ENCODE peak calls at places on chromosome 6, in six cellular contexts. One of them, this sample, is unnamed.

GRCh38 chr6:72861935-72862432 is 240.1 kb downstream of the KCNQ5 start:
- DNase-seq in BJ: peak
- DNase-seq in GM23338: no peak
- DNase-seq in CD8-positive, alpha-beta T cell: no peak
- DNase-seq in cardiac fibroblast: peak
- DNase-seq in psoas muscle: peak
- DNase-seq in this sample: peak

GRCh38 chr6:132675002-132675401 is 16.0 kb upstream of the TAAR1 start:
- DNase-seq in BJ: no peak
- DNase-seq in GM23338: peak
- DNase-seq in CD8-positive, alpha-beta T cell: no peak
- DNase-seq in cardiac fibroblast: no peak
- DNase-seq in psoas muscle: no peak
- DNase-seq in this sample: no peak

GRCh38 chr6:24495516-24495847 is 713 bp downstream of the ALDH5A1 start:
- DNase-seq in BJ: no peak
- DNase-seq in GM23338: peak
- DNase-seq in CD8-positive, alpha-beta T cell: no peak
- DNase-seq in cardiac fibroblast: peak
- DNase-seq in psoas muscle: peak
- DNase-seq in this sample: peak

GRCh38 chr6:106197441-106197840 is 111.3 kb downstream of the PRDM1 start:
- DNase-seq in BJ: no peak
- DNase-seq in GM23338: no peak
- DNase-seq in CD8-positive, alpha-beta T cell: no peak
- DNase-seq in cardiac fibroblast: no peak
- DNase-seq in psoas muscle: no peak
- DNase-seq in this sample: peak

GRCh38 chr6:31178143-31179041 is 7.9 kb upstream of the POU5F1 start:
- DNase-seq in BJ: no peak
- DNase-seq in GM23338: no peak
- DNase-seq in CD8-positive, alpha-beta T cell: no peak
- DNase-seq in cardiac fibroblast: peak
- DNase-seq in psoas muscle: no peak
- DNase-seq in this sample: no peak

GRCh38 chr6:159890802-159891201 is at the start of gene MAS1:
- DNase-seq in BJ: no peak
- DNase-seq in GM23338: no peak
- DNase-seq in CD8-positive, alpha-beta T cell: no peak
- DNase-seq in cardiac fibroblast: no peak
- DNase-seq in psoas muscle: no peak
- DNase-seq in this sample: no peak

GRCh38 chr6:37484786-37485170 is 14.9 kb downstream of the CCDC167 start:
- DNase-seq in BJ: no peak
- DNase-seq in GM23338: no peak
- DNase-seq in CD8-positive, alpha-beta T cell: no peak
- DNase-seq in cardiac fibroblast: no peak
- DNase-seq in psoas muscle: no peak
- DNase-seq in this sample: no peak

GRCh38 chr6:147935656-147936055 is 407.0 kb upstream of the SASH1 start:
- DNase-seq in BJ: no peak
- DNase-seq in GM23338: no peak
- DNase-seq in CD8-positive, alpha-beta T cell: no peak
- DNase-seq in cardiac fibroblast: no peak
- DNase-seq in psoas muscle: no peak
- DNase-seq in this sample: no peak

GRCh38 chr6:168124921-168125320 is 45.9 kb upstream of the FRMD1 start:
- DNase-seq in BJ: no peak
- DNase-seq in GM23338: no peak
- DNase-seq in CD8-positive, alpha-beta T cell: no peak
- DNase-seq in cardiac fibroblast: no peak
- DNase-seq in psoas muscle: no peak
- DNase-seq in this sample: no peak

GRCh38 chr6:63305278-63305677 is 14.5 kb downstream of the LGSN start:
- DNase-seq in BJ: no peak
- DNase-seq in GM23338: no peak
- DNase-seq in CD8-positive, alpha-beta T cell: no peak
- DNase-seq in cardiac fibroblast: no peak
- DNase-seq in psoas muscle: no peak
- DNase-seq in this sample: peak

GRCh38 chr6:6582111-6582510 is 6.4 kb upstream of the LY86 start:
- DNase-seq in BJ: no peak
- DNase-seq in GM23338: no peak
- DNase-seq in CD8-positive, alpha-beta T cell: no peak
- DNase-seq in cardiac fibroblast: no peak
- DNase-seq in psoas muscle: no peak
- DNase-seq in this sample: no peak

GRCh38 chr6:52725530-52726192 is 37.6 kb downstream of the GSTA2 start:
- DNase-seq in BJ: no peak
- DNase-seq in GM23338: no peak
- DNase-seq in CD8-positive, alpha-beta T cell: no peak
- DNase-seq in cardiac fibroblast: peak
- DNase-seq in psoas muscle: no peak
- DNase-seq in this sample: peak

GRCh38 chr6:129440691-129441090 is 269.3 kb downstream of the ARHGAP18 start:
- DNase-seq in BJ: peak
- DNase-seq in GM23338: peak
- DNase-seq in CD8-positive, alpha-beta T cell: no peak
- DNase-seq in cardiac fibroblast: peak
- DNase-seq in psoas muscle: no peak
- DNase-seq in this sample: peak
- H3K4me3 ChIP-seq in BJ: no peak
- H3K4me3 ChIP-seq in GM23338: no peak
- H3K4me3 ChIP-seq in CD8-positive, alpha-beta T cell: no peak
- H3K4me3 ChIP-seq in cardiac fibroblast: no peak
- H3K4me3 ChIP-seq in psoas muscle: no peak
- H3K4me3 ChIP-seq in this sample: no peak

GRCh38 chr6:78908621-78909020 is 41.3 kb downstream of the IRAK1BP1 start:
- DNase-seq in BJ: no peak
- DNase-seq in GM23338: no peak
- DNase-seq in CD8-positive, alpha-beta T cell: no peak
- DNase-seq in cardiac fibroblast: no peak
- DNase-seq in psoas muscle: no peak
- DNase-seq in this sample: peak

GRCh38 chr6:78910611-78911134 is 43.3 kb downstream of the IRAK1BP1 start:
- DNase-seq in BJ: no peak
- DNase-seq in GM23338: peak
- DNase-seq in CD8-positive, alpha-beta T cell: no peak
- DNase-seq in cardiac fibroblast: peak
- DNase-seq in psoas muscle: peak
- DNase-seq in this sample: peak

GRCh38 chr6:78909391-78909790 is 42.0 kb downstream of the IRAK1BP1 start:
- DNase-seq in BJ: peak
- DNase-seq in GM23338: no peak
- DNase-seq in CD8-positive, alpha-beta T cell: no peak
- DNase-seq in cardiac fibroblast: peak
- DNase-seq in psoas muscle: no peak
- DNase-seq in this sample: peak

GRCh38 chr6:78916411-78916810 is 49.1 kb downstream of the IRAK1BP1 start:
- DNase-seq in BJ: no peak
- DNase-seq in GM23338: no peak
- DNase-seq in CD8-positive, alpha-beta T cell: no peak
- DNase-seq in cardiac fibroblast: no peak
- DNase-seq in psoas muscle: no peak
- DNase-seq in this sample: peak

DNA sequence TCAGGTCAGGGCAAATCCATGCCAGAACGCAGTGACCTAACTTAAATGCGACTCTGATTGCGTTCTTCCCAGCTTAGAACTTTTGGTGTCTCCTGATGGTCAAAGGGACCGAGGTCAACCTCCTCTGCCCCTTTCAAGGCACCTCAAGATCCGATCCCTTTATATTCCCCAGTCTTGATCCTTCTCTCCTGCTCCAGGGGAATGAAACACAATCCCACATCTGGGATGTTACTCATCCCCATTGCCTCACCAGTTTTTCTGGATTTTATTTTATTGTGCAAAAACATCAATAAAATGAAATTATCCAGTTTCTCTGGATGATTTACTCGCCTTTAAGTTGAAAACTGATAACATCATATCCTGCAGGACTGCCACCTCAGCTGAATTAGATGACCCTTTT is 43.9 kb downstream of the IRAK1BP1 start:
- DNase-seq in BJ: no peak
- DNase-seq in GM23338: no peak
- DNase-seq in CD8-positive, alpha-beta T cell: no peak
- DNase-seq in cardiac fibroblast: no peak
- DNase-seq in psoas muscle: no peak
- DNase-seq in this sample: peak
- H3K4me3 ChIP-seq in BJ: no peak
- H3K4me3 ChIP-seq in GM23338: peak
- H3K4me3 ChIP-seq in CD8-positive, alpha-beta T cell: no peak
- H3K4me3 ChIP-seq in cardiac fibroblast: no peak
- H3K4me3 ChIP-seq in psoas muscle: peak
- H3K4me3 ChIP-seq in this sample: peak

DNA sequence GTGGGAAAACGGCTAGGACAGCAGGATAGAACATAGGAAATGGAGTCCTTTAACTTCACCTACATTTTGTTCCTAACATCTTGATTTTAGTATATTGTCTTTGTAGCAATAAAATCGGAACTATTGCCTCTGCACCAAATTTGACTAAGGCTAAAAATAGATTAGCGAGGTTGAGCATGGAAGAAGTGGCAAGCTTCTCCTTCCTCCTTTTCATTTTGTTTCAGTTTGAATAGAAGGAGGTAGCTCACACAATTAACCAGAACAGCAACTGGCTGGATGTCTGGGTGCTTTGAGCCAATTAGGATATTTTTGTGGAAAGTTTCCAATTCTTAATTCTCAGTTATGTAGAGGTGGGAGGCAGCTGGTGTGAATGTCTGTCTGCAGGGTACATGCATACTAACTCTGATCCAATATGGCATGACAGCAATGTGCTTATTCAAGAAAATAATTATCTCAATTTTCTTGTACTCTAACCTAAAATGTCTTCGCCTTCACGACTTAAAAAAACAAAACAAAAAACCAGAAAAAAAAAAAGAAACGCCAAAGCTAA is 3.1 kb upstream of the HECA start:
- DNase-seq in BJ: no peak
- DNase-seq in GM23338: no peak
- DNase-seq in CD8-positive, alpha-beta T cell: no peak
- DNase-seq in cardiac fibroblast: no peak
- DNase-seq in psoas muscle: no peak
- DNase-seq in this sample: no peak
- H3K4me3 ChIP-seq in BJ: no peak
- H3K4me3 ChIP-seq in GM23338: no peak
- H3K4me3 ChIP-seq in CD8-positive, alpha-beta T cell: no peak
- H3K4me3 ChIP-seq in cardiac fibroblast: no peak
- H3K4me3 ChIP-seq in psoas muscle: peak
- H3K4me3 ChIP-seq in this sample: no peak

GRCh38 chr6:108174371-108175175 is 8.8 kb downstream of the NR2E1 start:
- DNase-seq in BJ: no peak
- DNase-seq in GM23338: peak
- DNase-seq in CD8-positive, alpha-beta T cell: no peak
- DNase-seq in cardiac fibroblast: peak
- DNase-seq in psoas muscle: no peak
- DNase-seq in this sample: peak

GRCh38 chr6:108175176-108175591 is 9.4 kb downstream of the NR2E1 start:
- DNase-seq in BJ: no peak
- DNase-seq in GM23338: no peak
- DNase-seq in CD8-positive, alpha-beta T cell: no peak
- DNase-seq in cardiac fibroblast: no peak
- DNase-seq in psoas muscle: no peak
- DNase-seq in this sample: no peak

GRCh38 chr6:108179741-108180140 is 13.9 kb downstream of the NR2E1 start:
- DNase-seq in BJ: no peak
- DNase-seq in GM23338: peak
- DNase-seq in CD8-positive, alpha-beta T cell: no peak
- DNase-seq in cardiac fibroblast: no peak
- DNase-seq in psoas muscle: no peak
- DNase-seq in this sample: no peak

GRCh38 chr6:108175592-108176279 is 9.9 kb downstream of the NR2E1 start:
- DNase-seq in BJ: no peak
- DNase-seq in GM23338: peak
- DNase-seq in CD8-positive, alpha-beta T cell: no peak
- DNase-seq in cardiac fibroblast: no peak
- DNase-seq in psoas muscle: no peak
- DNase-seq in this sample: no peak

GRCh38 chr6:108176281-108177089 is 10.7 kb downstream of the NR2E1 start:
- DNase-seq in BJ: no peak
- DNase-seq in GM23338: peak
- DNase-seq in CD8-positive, alpha-beta T cell: no peak
- DNase-seq in cardiac fibroblast: no peak
- DNase-seq in psoas muscle: no peak
- DNase-seq in this sample: no peak
- H3K4me3 ChIP-seq in BJ: no peak
- H3K4me3 ChIP-seq in GM23338: peak
- H3K4me3 ChIP-seq in CD8-positive, alpha-beta T cell: no peak
- H3K4me3 ChIP-seq in cardiac fibroblast: no peak
- H3K4me3 ChIP-seq in psoas muscle: peak
- H3K4me3 ChIP-seq in this sample: no peak

GRCh38 chr6:169240591-169241390 is 12.9 kb downstream of the THBS2 start:
- DNase-seq in BJ: no peak
- DNase-seq in GM23338: no peak
- DNase-seq in CD8-positive, alpha-beta T cell: no peak
- DNase-seq in cardiac fibroblast: no peak
- DNase-seq in psoas muscle: no peak
- DNase-seq in this sample: peak
- H3K4me3 ChIP-seq in BJ: no peak
- H3K4me3 ChIP-seq in GM23338: no peak
- H3K4me3 ChIP-seq in CD8-positive, alpha-beta T cell: no peak
- H3K4me3 ChIP-seq in cardiac fibroblast: no peak
- H3K4me3 ChIP-seq in psoas muscle: no peak
- H3K4me3 ChIP-seq in this sample: no peak

DNA sequence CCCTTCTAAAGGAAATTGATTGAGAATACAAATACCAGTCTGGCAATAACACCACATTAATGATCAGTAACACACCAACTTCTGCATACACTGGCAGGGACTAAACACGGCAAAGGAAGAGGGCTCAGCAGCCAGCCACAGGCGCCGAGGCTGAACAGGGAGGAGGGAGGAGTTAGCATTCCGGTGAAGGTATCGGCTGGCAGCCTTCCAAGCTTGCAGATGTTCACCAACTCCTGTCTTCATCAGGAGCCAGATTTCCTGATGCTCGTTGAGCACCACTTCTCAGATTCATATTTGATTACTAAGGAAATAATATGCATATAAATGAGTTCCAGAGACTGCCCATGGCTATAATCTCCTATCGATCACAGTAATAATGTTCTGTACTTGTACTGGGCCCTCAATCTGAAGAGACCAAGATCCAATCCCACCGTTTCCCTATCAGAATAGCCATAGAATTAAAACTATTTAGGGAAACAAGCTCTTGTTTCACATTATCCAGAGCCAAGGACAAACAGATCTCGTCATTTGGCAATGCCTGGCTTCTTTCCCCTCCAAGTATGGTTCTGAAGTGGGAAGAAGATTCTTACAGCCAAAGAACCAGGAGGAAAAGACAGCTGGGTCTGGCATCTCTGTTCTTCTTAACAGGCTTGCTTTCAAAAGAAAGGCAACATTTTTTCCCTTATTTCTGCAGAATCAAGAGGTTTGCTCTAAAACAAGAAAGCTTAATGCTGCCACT is 42.2 kb downstream of the GFOD1 start:
- DNase-seq in BJ: no peak
- DNase-seq in GM23338: no peak
- DNase-seq in CD8-positive, alpha-beta T cell: no peak
- DNase-seq in cardiac fibroblast: peak
- DNase-seq in psoas muscle: peak
- DNase-seq in this sample: peak
- H3K4me3 ChIP-seq in BJ: no peak
- H3K4me3 ChIP-seq in GM23338: no peak
- H3K4me3 ChIP-seq in CD8-positive, alpha-beta T cell: no peak
- H3K4me3 ChIP-seq in cardiac fibroblast: no peak
- H3K4me3 ChIP-seq in psoas muscle: peak
- H3K4me3 ChIP-seq in this sample: no peak

GRCh38 chr6:33073431-33073871 is at the start of gene HLA-DPA1:
- DNase-seq in BJ: no peak
- DNase-seq in GM23338: peak
- DNase-seq in CD8-positive, alpha-beta T cell: no peak
- DNase-seq in cardiac fibroblast: peak
- DNase-seq in psoas muscle: no peak
- DNase-seq in this sample: peak
- H3K4me3 ChIP-seq in BJ: no peak
- H3K4me3 ChIP-seq in GM23338: no peak
- H3K4me3 ChIP-seq in CD8-positive, alpha-beta T cell: peak
- H3K4me3 ChIP-seq in cardiac fibroblast: no peak
- H3K4me3 ChIP-seq in psoas muscle: peak
- H3K4me3 ChIP-seq in this sample: no peak

This sample was measured in epithelial cell of esophagus.